ENCODE peak calls at places on chromosomes 2 and 18, in seven cellular contexts. K, N, A, T, L, D and R are unnamed samples.

GRCh38 chr2:60364441-60364840 is 189.0 kb downstream of the BCL11A start:
- DNase-seq in L (no peak), N (no peak), T (no peak), D (no peak), K (no peak), A (no peak), R (no peak)

GRCh38 chr2:126796931-126797621 is 101.6 kb upstream of the TEX51 start:
- DNase-seq in T (no peak), N (no peak), A (no peak), D (no peak), L (no peak), K (no peak), R (no peak)

GRCh38 chr2:113822087-113822805 is 65.8 kb upstream of the SLC35F5 start:
- DNase-seq in N (no peak), T (no peak), L (no peak), D (no peak), A (no peak), K (no peak), R (no peak)

GRCh38 chr2:17643031-17643615 is 102.6 kb downstream of the VSNL1 start:
- DNase-seq in L (peak; percentile 73), A (peak; percentile 22), T (peak; percentile 36), K (peak; percentile 78), D (no peak), N (peak; percentile 64), R (no peak)

GRCh38 chr2:144343135-144343534 is 176.8 kb downstream of the ZEB2 start:
- DNase-seq in T (no peak), A (no peak), L (peak; percentile 40), D (no peak), N (no peak), K (no peak), R (no peak)

GRCh38 chr18:39149211-39149806 is 1583.7 kb upstream of the CELF4 start:
- DNase-seq in L (no peak), D (no peak), A (no peak), T (no peak), K (peak; percentile 10), N (no peak), R (no peak)

GRCh38 chr2:159297042-159297707 is 10.7 kb upstream of the WDSUB1 start:
- DNase-seq in T (no peak), K (no peak), L (no peak), D (no peak), N (peak; percentile 10), A (no peak), R (no peak)

GRCh38 chr2:40851661-40852060 is 399.8 kb upstream of the SLC8A1 start:
- DNase-seq in L (no peak), K (no peak), N (no peak), A (no peak), D (no peak), T (no peak), R (no peak)

GRCh38 chr18:46621871-46622270 is 35.1 kb downstream of the LOXHD1 start:
- DNase-seq in T (peak; percentile 35), A (no peak), L (no peak), D (no peak), N (no peak), K (no peak), R (no peak)

GRCh38 chr2:83081835-83082522 is 1377.1 kb downstream of the SUCLG1 start:
- DNase-seq in L (peak; percentile 100), T (no peak), D (no peak), K (no peak), N (no peak), A (peak; percentile 53), R (peak; percentile 16)

GRCh38 chr18:71371951-71372605 is 1083.2 kb downstream of the SOCS6 start:
- DNase-seq in A (no peak), T (no peak), D (no peak), N (no peak), L (no peak), K (no peak), R (no peak)

GRCh38 chr2:56685205-56685604 is 501.4 kb downstream of the CCDC85A start:
- DNase-seq in A (no peak), T (no peak), L (no peak), N (no peak), K (no peak), D (no peak), R (no peak)

GRCh38 chr2:110713508-110714362 is 18.6 kb upstream of the ACOXL start:
- DNase-seq in L (no peak), K (no peak), D (no peak), A (peak; percentile 22), T (no peak), N (no peak), R (no peak)

GRCh38 chr2:112634153-112634873 is 11.4 kb upstream of the SLC20A1 start:
- DNase-seq in D (no peak), L (no peak), K (no peak), A (no peak), T (no peak), N (no peak), R (no peak)

GRCh38 chr2:70046534-70046933 is 40.7 kb upstream of the PCBP1 start:
- DNase-seq in T (no peak), L (no peak), D (no peak), K (no peak), A (no peak), N (no peak), R (no peak)

GRCh38 chr2:152221870-152222269 is 46.3 kb upstream of the STAM2 start:
- DNase-seq in K (no peak), N (no peak), T (no peak), D (no peak), L (peak; percentile 28), A (no peak), R (no peak)

GRCh38 chr2:129740504-129740903 is 239.0 kb upstream of the RAB6C start:
- DNase-seq in K (no peak), D (no peak), L (no peak), T (no peak), A (no peak), N (no peak), R (no peak)

GRCh38 chr2:201854841-201855240 is 48.5 kb downstream of the CDK15 start:
- DNase-seq in K (no peak), T (no peak), D (no peak), L (no peak), N (no peak), A (no peak), R (no peak)

GRCh38 chr2:48854681-48855080 is 99.2 kb upstream of the LHCGR start:
- DNase-seq in D (no peak), L (no peak), T (no peak), K (no peak), A (no peak), N (no peak), R (no peak)

DNA sequence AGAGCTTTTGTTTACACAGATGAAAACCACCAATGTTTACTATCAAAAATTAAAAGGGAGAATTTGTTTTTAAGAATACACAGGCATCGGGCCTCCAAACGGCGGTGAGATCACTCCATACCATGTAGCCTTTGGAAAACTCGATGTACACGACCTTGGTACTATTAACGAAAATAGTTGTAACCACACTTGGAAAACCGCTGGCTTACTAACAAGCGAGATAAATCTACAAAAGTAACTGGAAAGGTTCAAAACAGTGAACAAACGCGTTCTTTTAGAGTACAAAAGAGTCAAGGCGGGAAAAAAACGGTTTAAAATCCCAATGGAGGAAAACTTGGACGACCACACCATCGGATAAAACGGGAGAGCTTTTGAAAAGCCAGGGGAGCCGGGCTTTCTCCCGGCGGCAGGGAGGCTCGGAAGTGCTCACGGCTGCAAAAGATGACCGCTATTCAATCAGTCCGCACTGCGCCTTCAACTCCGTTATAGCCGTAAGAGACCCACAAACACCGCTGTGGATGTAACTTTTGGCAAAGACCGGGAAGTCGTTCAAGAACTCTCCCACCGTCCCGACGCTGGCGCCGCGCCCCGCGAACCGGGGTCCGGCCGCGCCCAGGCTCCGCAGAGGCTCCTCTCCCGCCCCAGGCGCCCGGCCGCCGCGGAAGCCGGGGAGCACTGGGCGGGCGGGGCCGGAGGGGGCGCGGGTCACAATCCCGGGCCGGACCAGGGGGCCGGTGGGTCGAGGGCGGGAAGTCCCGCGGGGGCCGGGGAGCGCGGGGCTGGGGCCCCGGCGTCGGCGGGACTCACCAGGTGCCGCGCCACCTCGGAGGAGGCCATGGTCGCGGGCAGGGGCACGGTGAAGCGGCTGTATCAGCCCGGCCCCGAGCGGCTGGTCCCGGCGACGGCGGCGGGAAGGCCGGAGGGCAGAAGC is 510 bp downstream of the SEPTIN10 start:
- DNase-seq in D (no peak), K (no peak), A (peak; percentile 48), L (peak; percentile 72), T (no peak), N (no peak), R (no peak)
- H3K9ac ChIP-seq in D (peak overlapping the region; percentile 76), K (peak overlapping the region; percentile 98), A (peak overlapping the region; percentile 93), L (peak overlapping the region; percentile 99), T (peak overlapping the region; percentile 77), N (no peak overlapping the region), R (peak overlapping the region; percentile 98)

DNA sequence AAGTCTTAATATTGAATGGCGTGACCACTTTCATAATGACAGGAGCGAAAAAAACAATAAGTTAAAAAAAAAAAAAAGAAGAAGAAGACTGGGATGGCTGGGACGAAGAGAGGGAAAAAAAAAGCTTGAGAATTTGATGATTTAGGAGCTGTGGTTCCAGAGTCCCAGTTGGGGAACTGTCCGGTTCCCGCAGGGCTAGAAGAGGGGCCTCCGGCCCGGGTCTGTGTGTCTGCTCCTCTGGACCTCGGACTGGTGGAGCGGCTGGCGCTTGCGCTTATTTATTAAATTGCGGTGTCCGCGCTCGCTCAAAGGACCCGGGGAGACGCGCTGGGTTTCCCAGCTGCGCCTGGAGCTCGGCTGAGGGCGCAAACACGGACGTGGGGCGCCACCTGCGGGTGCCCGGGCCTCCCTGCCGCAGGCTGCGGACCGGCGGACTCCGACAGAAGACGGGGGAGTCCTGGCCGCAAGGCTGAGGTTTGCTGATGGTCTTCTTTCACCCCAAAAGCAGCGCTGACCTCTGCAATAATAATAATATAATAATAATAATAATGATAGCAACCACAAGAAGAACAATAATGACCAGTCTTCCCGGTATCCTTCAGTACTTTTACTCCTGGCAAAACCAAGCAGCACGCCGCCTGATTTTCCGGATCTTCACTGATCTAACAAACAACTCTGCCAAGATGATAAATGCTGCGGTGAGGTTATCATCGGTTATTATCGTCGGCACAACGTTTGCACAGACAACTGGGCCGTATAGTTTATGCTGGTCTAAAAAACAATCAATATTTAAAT is at the start of gene CBLN2:
- DNase-seq in L (peak; percentile 64), T (peak; percentile 89), N (peak; percentile 31), A (peak; percentile 23), K (no peak), D (no peak), R (no peak)
- TF ChIP-seq EZH2 in L (no peak), T (no peak), N (no peak), A (no peak), K (no peak), D (no peak), R (peak; percentile 66)

DNA sequence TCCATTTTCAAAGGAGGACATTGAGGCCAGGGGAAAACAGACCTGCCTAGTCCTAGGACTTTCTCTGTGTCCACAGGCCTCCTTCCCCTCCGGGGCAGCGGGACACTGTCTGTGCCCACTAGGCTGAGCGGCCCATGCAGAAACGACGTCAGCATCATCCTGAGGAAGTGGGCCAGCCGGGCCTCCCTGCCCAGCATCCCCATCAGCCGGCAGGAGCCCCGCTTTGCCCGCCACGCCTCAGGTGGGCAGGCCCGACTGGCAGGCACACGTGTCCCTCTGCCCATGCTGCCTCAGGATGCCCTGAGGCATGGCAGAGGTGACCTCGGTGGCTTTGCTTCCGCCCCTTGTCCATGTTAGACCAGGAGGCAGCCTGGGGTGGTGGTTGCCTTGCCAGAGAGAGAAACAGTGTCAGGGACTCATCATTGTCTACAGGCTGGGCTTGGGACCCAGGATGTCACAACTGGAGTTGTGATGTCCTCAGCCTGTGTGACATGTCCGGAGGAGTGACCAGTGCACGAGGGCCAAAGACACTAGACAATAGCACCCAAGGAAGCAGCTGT is 36.7 kb downstream of the TOGARAM2 start:
- DNase-seq in L (no peak), A (no peak), K (no peak), D (no peak), N (no peak), T (no peak), R (no peak)
- TF ChIP-seq POLR2AphosphoS5 in L (no peak), A (no peak), K (no peak), D (no peak), N (no peak), T (no peak), R (no peak)

GRCh38 chr2:130865401-130865800 is 28.7 kb downstream of the ARHGEF4 start:
- DNase-seq in D (no peak), K (no peak), L (no peak), T (no peak), A (no peak), N (no peak), R (no peak)
- H3K9ac ChIP-seq in D (no peak overlapping the region), K (no peak overlapping the region), L (no peak overlapping the region), T (no peak overlapping the region), A (no peak overlapping the region), N (no peak overlapping the region), R (no peak overlapping the region)